ENCODE peak calls at places on chromosomes 3 and 15, in seven cellular contexts. E is activated naive CD4-positive, alpha-beta T cell; R is HAP-1; T is skeletal muscle cell; P is AG10803; G is T-helper 22 cell; V is activated CD4-positive, alpha-beta T cell treated with anti-CD3 and anti-CD28 coated beads for 4 hours. U is an unnamed sample.

GRCh38 chr3:152638707-152639450 is 196.1 kb upstream of the P2RY1 start:
- DNase-seq in G (no peak), P (peak; percentile 16), T (peak; percentile 61), R (no peak), E (no peak), V (no peak), U (peak; percentile 39)

GRCh38 chr3:101962055-101962454 is 112.7 kb downstream of the NFKBIZ start:
- DNase-seq in G (no peak), P (no peak), V (no peak), R (no peak), T (no peak), E (no peak), U (no peak)

GRCh38 chr3:140341817-140342403 is 336.0 kb upstream of the TRIM42 start:
- DNase-seq in R (no peak), E (no peak), T (no peak), P (no peak), V (no peak), G (no peak), U (no peak)

GRCh38 chr15:98855815-98856539 is 151.6 kb downstream of the PGPEP1L start:
- DNase-seq in V (no peak), P (no peak), T (no peak), G (no peak), E (no peak), R (no peak), U (no peak)

GRCh38 chr3:11544413-11545181 is 99.1 kb downstream of the VGLL4 start:
- DNase-seq in R (no peak), T (no peak), V (no peak), E (no peak), G (no peak), P (peak; percentile 42), U (no peak)

GRCh38 chr3:17645074-17645698 is 97.2 kb downstream of the TBC1D5 start:
- DNase-seq in P (peak; percentile 76), V (peak; percentile 19), E (no peak), T (peak; percentile 51), R (peak; percentile 56), G (no peak), U (no peak)

GRCh38 chr3:62416109-62416508 is 42.8 kb upstream of the FEZF2 start:
- DNase-seq in V (no peak), R (peak; percentile 12), E (no peak), P (no peak), G (no peak), T (no peak), U (no peak)

GRCh38 chr3:110625126-110625798 is 446.4 kb upstream of the NECTIN3 start:
- DNase-seq in G (no peak), V (no peak), R (no peak), T (no peak), E (no peak), P (no peak), U (no peak)

GRCh38 chr3:73449774-73450173 is 175.0 kb downstream of the PDZRN3 start:
- DNase-seq in R (no peak), P (no peak), E (no peak), T (no peak), V (no peak), G (no peak), U (no peak)

GRCh38 chr3:72141264-72141663 is 356.3 kb upstream of the PROK2 start:
- DNase-seq in V (no peak), P (no peak), R (no peak), T (no peak), E (no peak), G (no peak), U (no peak)

GRCh38 chr3:81743096-81744025 is 18.1 kb downstream of the GBE1 start:
- DNase-seq in P (peak; percentile 98), T (peak; percentile 96), V (no peak), E (no peak), R (no peak), G (no peak), U (no peak)

GRCh38 chr3:182609575-182610156 is 183.6 kb upstream of the ATP11B start:
- DNase-seq in R (peak; percentile 17), P (no peak), E (no peak), T (no peak), V (no peak), G (no peak), U (no peak)

GRCh38 chr3:53318522-53318921 is 28.8 kb downstream of the DCP1A start:
- DNase-seq in E (no peak), T (peak; percentile 6), V (no peak), P (peak; percentile 74), R (no peak), G (no peak), U (no peak)

GRCh38 chr3:194485471-194485875 is 1.3 kb downstream of the ATP13A3 start:
- DNase-seq in P (peak; percentile 70), R (no peak), V (no peak), G (no peak), T (no peak), E (no peak), U (no peak)

GRCh38 chr3:49415931-49416601 is 3.8 kb downstream of the TCTA start:
- DNase-seq in V (peak; percentile 66), P (no peak), R (no peak), E (peak; percentile 15), T (no peak), G (peak; percentile 71), U (no peak)

GRCh38 chr3:173249457-173249856 is 108.4 kb upstream of the SPATA16 start:
- DNase-seq in V (no peak), P (no peak), E (no peak), R (no peak), G (no peak), T (no peak), U (no peak)

GRCh38 chr3:133578548-133579191 is 5.2 kb downstream of the CDV3 start:
- DNase-seq in T (no peak), P (peak; percentile 40), R (peak; percentile 50), V (no peak), E (no peak), G (no peak), U (no peak)

GRCh38 chr3:33181229-33181628 is 37.4 kb downstream of the SUSD5 start:
- DNase-seq in E (no peak), V (no peak), R (no peak), P (no peak), G (no peak), T (no peak), U (no peak)

GRCh38 chr3:174958671-174959328 is 99.7 kb downstream of the NAALADL2 start:
- DNase-seq in G (no peak), T (no peak), E (no peak), R (no peak), P (peak; percentile 87), V (no peak), U (no peak)

GRCh38 chr3:36075491-36075890 is 304.8 kb upstream of the STAC start:
- DNase-seq in R (no peak), E (no peak), V (no peak), G (no peak), T (no peak), P (peak; percentile 1), U (no peak)

GRCh38 chr3:196927571-196928453 is 14.5 kb downstream of the NCBP2 start:
- DNase-seq in E (no peak), V (no peak), R (no peak), T (no peak), G (no peak), P (no peak), U (no peak)

GRCh38 chr15:64324513-64324912 is 31.5 kb downstream of the CSNK1G1 start:
- DNase-seq in T (no peak), G (no peak), P (no peak), E (no peak), V (no peak), R (no peak), U (no peak)

GRCh38 chr3:157436583-157437300 is at the start of gene PTX3:
- DNase-seq in E (no peak), V (no peak), G (no peak), T (peak; percentile 94), P (peak; percentile 90), R (peak; percentile 8), U (no peak)

GRCh38 chr3:24498391-24498790 is 3.7 kb upstream of the THRB start:
- DNase-seq in T (no peak), E (no peak), P (no peak), V (no peak), G (no peak), R (peak; percentile 48), U (no peak)

GRCh38 chr3:100621251-100621650 is 11.8 kb downstream of the ADGRG7 start:
- DNase-seq in R (no peak), T (no peak), V (no peak), G (no peak), P (no peak), E (no peak), U (no peak)

GRCh38 chr3:123080864-123081562 is 14.2 kb downstream of the PDIA5 start:
- DNase-seq in E (no peak), G (no peak), T (no peak), R (no peak), P (no peak), V (no peak), U (no peak)

GRCh38 chr3:124657138-124657537 is 73.1 kb upstream of the UMPS start:
- DNase-seq in G (no peak), E (no peak), P (no peak), R (no peak), V (no peak), T (no peak), U (no peak)

GRCh38 chr3:21216598-21216997 is 534.4 kb downstream of the ZNF385D start:
- DNase-seq in T (no peak), R (peak; percentile 38), P (no peak), E (no peak), G (no peak), V (no peak), U (no peak)

GRCh38 chr3:114093596-114093995 is 37.1 kb downstream of the QTRT2 start:
- DNase-seq in P (peak; percentile 79), E (no peak), G (no peak), T (peak; percentile 73), R (peak; percentile 60), V (no peak), U (peak; percentile 12)

GRCh38 chr3:4478226-4478625 is 11.2 kb upstream of the SUMF1 start:
- DNase-seq in T (no peak), P (no peak), R (no peak), G (no peak), V (no peak), E (no peak), U (no peak)